ENCODE peak calls at places on chromosomes 5 and 9, in five cellular contexts. One of them, this sample, is unnamed.

GRCh38 chr9:4301971-4302427 is 2.1 kb upstream of the GLIS3 start:
- DNase-seq in posterior vena cava: peak
- DNase-seq in iris pigment epithelial cell: peak
- DNase-seq in NCI-H510A treated with DMSO at 0.1 percent for 48 hours: no peak
- DNase-seq in AG04450: peak
- DNase-seq in this sample: no peak

GRCh38 chr9:128818099-128818838 is at the start of gene ENDOG:
- DNase-seq in NCI-H510A treated with DMSO at 0.1 percent for 48 hours: peak
- DNase-seq in posterior vena cava: peak
- DNase-seq in iris pigment epithelial cell: peak
- DNase-seq in AG04450: peak
- DNase-seq in this sample: peak

GRCh38 chr5:161966544-161966943 is 101.0 kb upstream of the GABRG2 start:
- DNase-seq in NCI-H510A treated with DMSO at 0.1 percent for 48 hours: no peak
- DNase-seq in iris pigment epithelial cell: no peak
- DNase-seq in posterior vena cava: no peak
- DNase-seq in AG04450: no peak
- DNase-seq in this sample: no peak

GRCh38 chr5:133287500-133287899 is 235.7 kb downstream of the HSPA4 start:
- DNase-seq in posterior vena cava: no peak
- DNase-seq in NCI-H510A treated with DMSO at 0.1 percent for 48 hours: no peak
- DNase-seq in iris pigment epithelial cell: peak
- DNase-seq in AG04450: peak
- DNase-seq in this sample: no peak

GRCh38 chr5:124678478-124678877 is 68.0 kb downstream of the ZNF608 start:
- DNase-seq in NCI-H510A treated with DMSO at 0.1 percent for 48 hours: no peak
- DNase-seq in posterior vena cava: no peak
- DNase-seq in AG04450: no peak
- DNase-seq in iris pigment epithelial cell: no peak
- DNase-seq in this sample: no peak

GRCh38 chr5:178564386-178564785 is 25.8 kb downstream of the COL23A1 start:
- DNase-seq in AG04450: no peak
- DNase-seq in iris pigment epithelial cell: no peak
- DNase-seq in posterior vena cava: no peak
- DNase-seq in NCI-H510A treated with DMSO at 0.1 percent for 48 hours: no peak
- DNase-seq in this sample: no peak

GRCh38 chr5:126736141-126736540 is 40.8 kb upstream of the LMNB1 start:
- DNase-seq in iris pigment epithelial cell: no peak
- DNase-seq in NCI-H510A treated with DMSO at 0.1 percent for 48 hours: no peak
- DNase-seq in AG04450: no peak
- DNase-seq in posterior vena cava: no peak
- DNase-seq in this sample: no peak

GRCh38 chr9:126880226-126880946 is 19.9 kb downstream of the ZBTB34 start:
- DNase-seq in NCI-H510A treated with DMSO at 0.1 percent for 48 hours: no peak
- DNase-seq in iris pigment epithelial cell: no peak
- DNase-seq in AG04450: no peak
- DNase-seq in posterior vena cava: no peak
- DNase-seq in this sample: no peak

GRCh38 chr5:66864240-66864884 is 268.2 kb downstream of the MAST4 start:
- DNase-seq in NCI-H510A treated with DMSO at 0.1 percent for 48 hours: no peak
- DNase-seq in posterior vena cava: no peak
- DNase-seq in iris pigment epithelial cell: peak
- DNase-seq in AG04450: no peak
- DNase-seq in this sample: peak

GRCh38 chr5:107388111-107388861 is 282.5 kb downstream of the EFNA5 start:
- DNase-seq in NCI-H510A treated with DMSO at 0.1 percent for 48 hours: no peak
- DNase-seq in AG04450: peak
- DNase-seq in iris pigment epithelial cell: peak
- DNase-seq in posterior vena cava: no peak
- DNase-seq in this sample: no peak

GRCh38 chr9:127885508-127886281 is 8.2 kb upstream of the AK1 start:
- DNase-seq in NCI-H510A treated with DMSO at 0.1 percent for 48 hours: no peak
- DNase-seq in AG04450: no peak
- DNase-seq in posterior vena cava: no peak
- DNase-seq in iris pigment epithelial cell: no peak
- DNase-seq in this sample: no peak

GRCh38 chr5:72486371-72486770 is 20.8 kb downstream of the ZNF366 start:
- DNase-seq in iris pigment epithelial cell: peak
- DNase-seq in AG04450: no peak
- DNase-seq in NCI-H510A treated with DMSO at 0.1 percent for 48 hours: no peak
- DNase-seq in posterior vena cava: no peak
- DNase-seq in this sample: no peak

GRCh38 chr9:3920586-3921582 is 379.0 kb downstream of the GLIS3 start:
- DNase-seq in NCI-H510A treated with DMSO at 0.1 percent for 48 hours: no peak
- DNase-seq in AG04450: no peak
- DNase-seq in iris pigment epithelial cell: peak
- DNase-seq in posterior vena cava: no peak
- DNase-seq in this sample: no peak